ENCODE peak calls at places on chromosomes 3 and 15, in six cellular contexts. I is A172, O is KG1, C is T-helper 2 cell, L is tibial artery, Q is HFF-Myc. G is an unnamed sample.

GRCh38 chr15:81029416-81030367 is 29.0 kb downstream of the TLNRD1 start:
- DNase-seq in I (no peak), O (no peak), C (no peak), L (no peak), Q (no peak), G (no peak)

GRCh38 chr15:100771745-100772144 is 107.9 kb upstream of the ALDH1A3 start:
- DNase-seq in I (no peak), O (no peak), C (no peak), L (no peak), Q (no peak), G (no peak)

GRCh38 chr15:71575474-71576045 is 234.8 kb upstream of the NR2E3 start:
- DNase-seq in I (no peak), O (no peak), C (no peak), L (no peak), Q (no peak), G (no peak)

GRCh38 chr3:88003115-88003755 is 55.6 kb downstream of the CGGBP1 start:
- DNase-seq in I (peak), O (no peak), C (no peak), L (no peak), Q (peak), G (peak)

GRCh38 chr3:109071349-109072142 is 46.4 kb downstream of the MORC1 start:
- DNase-seq in I (no peak), O (no peak), C (no peak), L (no peak), Q (no peak), G (no peak)

GRCh38 chr3:194123735-194124134 is 12.2 kb upstream of the HES1 start:
- DNase-seq in I (no peak), O (no peak), C (no peak), L (no peak), Q (no peak), G (no peak)

GRCh38 chr15:63332367-63333078 is 49.1 kb downstream of the CA12 start:
- DNase-seq in I (peak), O (no peak), C (no peak), L (no peak), Q (peak), G (no peak)

GRCh38 chr3:87855626-87856025 is 203.2 kb downstream of the CGGBP1 start:
- DNase-seq in I (peak), O (no peak), C (no peak), L (no peak), Q (no peak), G (no peak)

GRCh38 chr3:197381371-197381770 is 83.0 kb upstream of the DLG1 start:
- DNase-seq in I (no peak), O (no peak), C (no peak), L (peak), Q (no peak), G (no peak)

GRCh38 chr3:39447637-39448483 is 19.6 kb upstream of the MOBP start:
- DNase-seq in I (peak), O (peak), C (no peak), L (no peak), Q (peak), G (peak)

GRCh38 chr3:66527253-66527652 is 26.4 kb upstream of the LRIG1 start:
- DNase-seq in I (no peak), O (no peak), C (no peak), L (no peak), Q (no peak), G (peak)

GRCh38 chr3:50237754-50238548 is 1.9 kb downstream of the GNAI2 start:
- DNase-seq in I (peak), O (peak), C (peak), L (peak), Q (no peak), G (peak)

GRCh38 chr3:65796676-65797075 is 242.0 kb downstream of the MAGI1 start:
- DNase-seq in I (no peak), O (no peak), C (no peak), L (no peak), Q (no peak), G (no peak)

GRCh38 chr3:128875556-128876120 is 3.8 kb upstream of the ACAD9 start:
- DNase-seq in I (peak), O (peak), C (no peak), L (no peak), Q (no peak), G (peak)

GRCh38 chr3:73451276-73451973 is 173.3 kb downstream of the PDZRN3 start:
- DNase-seq in I (no peak), O (no peak), C (no peak), L (no peak), Q (no peak), G (peak)

GRCh38 chr3:197327701-197328100 is 29.3 kb upstream of the DLG1 start:
- DNase-seq in I (peak), O (no peak), C (no peak), L (no peak), Q (no peak), G (no peak)

GRCh38 chr15:68042156-68042854 is 11.8 kb upstream of the PIAS1 start:
- DNase-seq in I (no peak), O (no peak), C (no peak), L (no peak), Q (no peak), G (peak)

GRCh38 chr15:77075528-77075927 is 4.6 kb upstream of the TSPAN3 start:
- DNase-seq in I (peak), O (no peak), C (no peak), L (no peak), Q (no peak), G (no peak)

GRCh38 chr3:31878231-31878838 is 102.7 kb downstream of the OSBPL10 start:
- DNase-seq in I (no peak), O (no peak), C (no peak), L (no peak), Q (no peak), G (no peak)

GRCh38 chr15:82921242-82921641 is 31.3 kb downstream of the HOMER2 start:
- DNase-seq in I (no peak), O (no peak), C (no peak), L (peak), Q (no peak), G (no peak)

G was measured in COR-L47.